ENCODE peak calls at places on chromosomes 1 and 21, in six cellular contexts. I, K, B, S, D and Y are unnamed samples. For H3K9me3, the result is how much of the 10 kb centered on the place peaks cover.

GRCh38 chr1:219128957-219129356 is 44.7 kb upstream of the LYPLAL1 start:
- DNase-seq in I (no peak), D (no peak), B (no peak), S (no peak), K (no peak), Y (no peak)

GRCh38 chr1:29123871-29124365 is at the start of gene TMEM200B:
- DNase-seq in B (peak), I (no peak), D (no peak), K (no peak), S (no peak), Y (no peak)

GRCh38 chr1:54579337-54579781 is 31.3 kb downstream of the ACOT11 start:
- DNase-seq in I (no peak), D (no peak), B (no peak), K (no peak), S (no peak), Y (no peak)

GRCh38 chr1:35030338-35031102 is 1.2 kb downstream of the ZMYM6 start:
- DNase-seq in S (no peak), K (no peak), D (no peak), B (no peak), I (no peak), Y (no peak)

GRCh38 chr1:205271745-205272144 is 44.0 kb downstream of the TMCC2 start:
- DNase-seq in K (no peak), I (no peak), D (no peak), S (no peak), B (no peak), Y (no peak)

GRCh38 chr1:92502247-92502646 is 15.5 kb upstream of the GFI1 start:
- DNase-seq in B (no peak), S (no peak), D (no peak), K (no peak), I (peak), Y (no peak)

GRCh38 chr1:44820945-44821715 is 12.8 kb downstream of the BTBD19 start:
- DNase-seq in S (no peak), B (no peak), K (no peak), I (no peak), D (no peak), Y (no peak)

GRCh38 chr1:27656157-27656893 is 15.7 kb downstream of the IFI6 start:
- DNase-seq in B (peak), K (no peak), I (peak), S (peak), D (no peak), Y (no peak)

GRCh38 chr1:10399487-10399917 is 638 bp downstream of the PGD start:
- DNase-seq in K (peak), S (no peak), D (no peak), I (peak), B (peak), Y (no peak)

GRCh38 chr1:204763773-204764427 is 78.4 kb upstream of the LRRN2 start:
- DNase-seq in B (peak), D (peak), S (peak), I (peak), K (peak), Y (peak)

GRCh38 chr1:114695430-114696093 is at the start of gene AMPD1:
- DNase-seq in S (no peak), D (no peak), K (no peak), B (no peak), I (peak), Y (no peak)

GRCh38 chr1:110223127-110223526 is 13.0 kb downstream of the KCNC4 start:
- DNase-seq in K (no peak), I (no peak), B (no peak), D (no peak), S (no peak), Y (no peak)

GRCh38 chr1:228459091-228459993 is 27.8 kb upstream of the RNF187 start:
- DNase-seq in B (peak), D (no peak), S (peak), K (no peak), I (peak), Y (peak)

GRCh38 chr1:212286437-212287131 is 1.4 kb downstream of the PPP2R5A start:
- DNase-seq in I (no peak), K (no peak), D (peak), B (no peak), S (no peak), Y (no peak)

GRCh38 chr21:33940164-33940563 is 24.6 kb upstream of the ATP5PO start:
- DNase-seq in D (no peak), K (no peak), B (no peak), I (no peak), S (no peak), Y (no peak)

GRCh38 chr1:228287541-228288425 is 79.9 kb downstream of the OBSCN start:
- DNase-seq in K (no peak), S (no peak), B (no peak), D (no peak), I (no peak), Y (no peak)

GRCh38 chr1:162253790-162254189 is 122.9 kb downstream of the SPATA46 start:
- DNase-seq in B (no peak), S (no peak), I (no peak), K (no peak), D (no peak), Y (no peak)

GRCh38 chr1:103514920-103515503 is 10.5 kb upstream of the RNPC3 start:
- DNase-seq in S (peak), K (no peak), B (no peak), D (no peak), I (peak), Y (peak)

GRCh38 chr1:198416276-198416675 is 124.2 kb downstream of the ATP6V1G3 start:
- DNase-seq in B (no peak), I (no peak), K (no peak), D (no peak), S (no peak), Y (no peak)

GRCh38 chr1:50272923-50273322 is 150.3 kb downstream of the DMRTA2 start:
- DNase-seq in S (no peak), B (no peak), D (no peak), I (no peak), K (no peak), Y (no peak)

GRCh38 chr1:180842890-180843289 is 69.8 kb upstream of the KIAA1614 start:
- DNase-seq in I (no peak), S (peak), K (no peak), B (no peak), D (no peak), Y (no peak)

GRCh38 chr1:118115567-118116272 is 69.3 kb downstream of the SPAG17 start:
- DNase-seq in S (no peak), K (no peak), B (no peak), I (peak), D (no peak), Y (no peak)

GRCh38 chr1:204128464-204128963 is 23.3 kb downstream of the ETNK2 start:
- DNase-seq in I (no peak), K (no peak), B (no peak), S (no peak), D (no peak), Y (no peak)

GRCh38 chr1:35561972-35562680 is 4.5 kb downstream of the NCDN start:
- DNase-seq in I (no peak), D (no peak), S (no peak), K (no peak), B (no peak), Y (no peak)

GRCh38 chr1:156004843-156005593 is 15.7 kb downstream of the SSR2 start:
- DNase-seq in B (no peak), K (no peak), I (no peak), S (no peak), D (no peak), Y (no peak)

GRCh38 chr1:172746091-172746949 is 87.4 kb downstream of the FASLG start:
- DNase-seq in I (peak), S (no peak), K (no peak), D (no peak), B (no peak), Y (no peak)

GRCh38 chr1:172742599-172743500 is 83.9 kb downstream of the FASLG start:
- DNase-seq in I (peak), B (no peak), K (no peak), S (peak), D (no peak), Y (no peak)

GRCh38 chr1:172748201-172748600 is 89.3 kb downstream of the FASLG start:
- DNase-seq in K (no peak), B (no peak), S (no peak), I (no peak), D (no peak), Y (no peak)

DNA sequence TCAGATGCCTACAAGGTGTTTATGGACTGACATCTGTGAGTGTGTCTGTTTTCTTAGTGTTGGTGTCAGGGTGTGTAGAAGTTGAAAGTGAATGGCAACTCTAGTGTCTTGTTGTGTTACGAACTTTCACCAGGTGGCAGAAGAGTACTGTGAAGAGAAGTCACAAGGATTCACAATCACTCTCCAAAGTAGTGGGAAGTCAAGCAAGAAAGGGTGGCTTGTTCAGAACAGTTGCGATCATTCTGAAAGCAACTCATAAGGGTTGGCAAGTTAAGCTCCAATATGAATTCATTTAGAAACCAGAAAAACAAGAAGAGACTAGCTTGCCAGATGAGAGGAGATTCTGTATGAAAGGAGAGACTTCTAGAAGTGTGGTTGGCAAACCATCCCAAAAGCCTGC is 86.1 kb downstream of the FASLG start:
- DNase-seq in S (peak), B (no peak), K (no peak), D (no peak), I (peak), Y (peak)
- H3K27ac ChIP-seq in S (no peak), B (no peak), K (no peak), D (peak), I (no peak), Y (no peak)

GRCh38 chr21:8991968-8992621 is 1529.3 kb upstream of the TPTE start:
- DNase-seq in K (no peak), B (no peak), D (no peak), I (no peak), S (no peak), Y (no peak)
- H3K9me3 ChIP-seq in K (under half), B (under half), D (under half), I (half or more), S (half or more), Y (under half)

DNA sequence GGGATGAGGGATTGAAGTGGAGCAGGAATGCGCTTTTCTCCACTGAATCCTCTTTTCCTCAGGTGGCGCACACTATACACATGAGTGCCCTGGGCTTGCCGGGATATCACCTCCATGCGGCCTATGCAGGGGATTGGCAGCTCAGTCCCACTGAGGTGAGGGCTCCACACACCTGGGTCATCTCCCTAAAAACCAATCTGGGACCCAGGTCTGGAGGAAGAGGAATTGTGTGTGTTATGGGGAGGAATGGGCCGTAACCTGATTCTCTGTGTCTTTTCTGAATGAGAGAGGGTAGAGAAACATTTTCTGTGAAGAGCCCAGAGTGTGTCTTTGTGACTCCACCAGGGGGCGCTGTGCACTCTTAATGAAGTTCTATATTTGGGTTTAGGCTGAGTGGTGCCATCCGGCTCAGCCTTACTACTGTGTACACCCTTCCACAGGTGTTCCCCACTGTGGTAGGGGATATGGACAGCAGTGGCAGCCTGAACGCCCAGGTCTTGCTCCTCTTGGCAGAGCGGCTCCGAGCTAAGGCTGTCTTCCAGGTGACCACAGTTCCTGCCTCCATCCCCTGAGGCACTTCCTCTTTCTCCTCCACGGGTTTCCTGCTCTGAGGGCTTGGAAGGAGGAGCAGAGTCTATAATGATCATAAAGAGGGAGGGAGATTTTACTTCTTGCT is 1.5 kb downstream of the TOMM40L start:
- DNase-seq in I (peak), K (peak), S (peak), D (no peak), B (peak), Y (peak)
- H3K27ac ChIP-seq in I (no peak), K (no peak), S (peak), D (peak), B (peak), Y (no peak)

GRCh38 chr1:88922214-88922613 is 30.8 kb upstream of the GTF2B start:
- DNase-seq in S (peak), I (no peak), K (no peak), B (no peak), D (no peak), Y (no peak)
- H3K9me3 ChIP-seq in S (under half), I (under half), K (under half), B (under half), D (under half), Y (under half)

GRCh38 chr1:226736001-226736907 is 2.8 kb downstream of the ITPKB start:
- DNase-seq in K (no peak), D (no peak), I (no peak), B (peak), S (no peak), Y (no peak)
- H3K27ac ChIP-seq in K (no peak), D (peak), I (no peak), B (peak), S (no peak), Y (peak)

GRCh38 chr1:152410028-152410427 is 4.0 kb downstream of the CRNN start:
- DNase-seq in S (no peak), B (no peak), D (no peak), K (no peak), I (no peak), Y (no peak)
- H3K9me3 ChIP-seq in S (under half), B (under half), D (under half), K (under half), I (under half), Y (under half)